ENCODE peak calls at places on chromosomes 6 and 20, in ten cellular contexts. F is foreskin fibroblast; N is stimulated activated CD4-positive, alpha-beta T cell treated with anti-CD3 and anti-CD28 coated beads, TNF-alpha, amount 100 ng/mL, for 4 hours; D is AG09309; S is NCI-H1417; J is NCI-H510A; P is T-helper 2 cell; Y is non-pigmented ciliary epithelial cell; I is SK-MEL-5; L is hypothalamus. B is an unnamed sample.

GRCh38 chr20:33684533-33685327 is 1.5 kb downstream of the E2F1 start:
- DNase-seq in I (no peak), J (no peak), S (no peak), N (no peak), P (peak), L (no peak), Y (no peak), D (no peak), F (no peak), B (no peak)

GRCh38 chr6:148416309-148416965 is 73.8 kb downstream of the SASH1 start:
- DNase-seq in L (no peak), P (no peak), F (no peak), Y (no peak), D (no peak), N (no peak), S (no peak), I (no peak), J (no peak), B (no peak)

GRCh38 chr20:54339093-54339492 is 131.2 kb downstream of the PFDN4 start:
- DNase-seq in S (no peak), J (no peak), L (no peak), P (peak), D (no peak), F (no peak), Y (no peak), N (no peak), I (no peak), B (no peak)

GRCh38 chr20:20010639-20011500 is 6.3 kb upstream of the NAA20 start:
- DNase-seq in N (no peak), S (peak), D (peak), Y (no peak), F (peak), I (no peak), L (no peak), P (no peak), J (peak), B (peak)

GRCh38 chr20:44407402-44408184 is 52.1 kb downstream of the HNF4A start:
- DNase-seq in P (no peak), S (no peak), Y (no peak), F (no peak), L (no peak), J (no peak), D (no peak), I (no peak), N (no peak), B (peak)

GRCh38 chr20:23094927-23095326 is 8.8 kb upstream of the CD93 start:
- DNase-seq in D (no peak), Y (no peak), J (no peak), P (no peak), F (no peak), I (no peak), N (no peak), S (no peak), L (no peak), B (no peak)

GRCh38 chr6:41767112-41767946 is 12.4 kb downstream of the FRS3 start:
- DNase-seq in F (peak), J (no peak), I (peak), N (no peak), P (no peak), D (peak), L (no peak), Y (no peak), S (no peak), B (peak)

GRCh38 chr6:169266746-169267629 is 13.3 kb upstream of the THBS2 start:
- DNase-seq in D (no peak), L (no peak), J (no peak), S (no peak), N (no peak), Y (no peak), I (no peak), P (no peak), F (peak), B (peak)